ENCODE peak calls at places on chromosomes 7 and 10, in five cellular contexts. One of them, this sample, is unnamed.

GRCh38 chr7:94011714-94012353 is 7.7 kb upstream of the BET1 start:
- DNase-seq in KBM-7: no peak
- DNase-seq in renal cortical epithelial cell: no peak
- DNase-seq in NCI-H1930: no peak
- DNase-seq in kidney tubule cell: no peak
- DNase-seq in this sample: no peak

GRCh38 chr10:7337431-7338171 is 73.2 kb downstream of the SFMBT2 start:
- DNase-seq in KBM-7: peak
- DNase-seq in renal cortical epithelial cell: no peak
- DNase-seq in NCI-H1930: no peak
- DNase-seq in kidney tubule cell: no peak
- DNase-seq in this sample: no peak

GRCh38 chr7:101952355-101953247 is 135.2 kb downstream of the CUX1 start:
- DNase-seq in KBM-7: peak
- DNase-seq in renal cortical epithelial cell: peak
- DNase-seq in NCI-H1930: no peak
- DNase-seq in kidney tubule cell: peak
- DNase-seq in this sample: no peak

GRCh38 chr10:94123253-94123995 is 129.7 kb downstream of the PLCE1 start:
- DNase-seq in KBM-7: no peak
- DNase-seq in renal cortical epithelial cell: peak
- DNase-seq in NCI-H1930: no peak
- DNase-seq in kidney tubule cell: peak
- DNase-seq in this sample: no peak

GRCh38 chr7:99102809-99103690 is 40.9 kb downstream of the SMURF1 start:
- DNase-seq in KBM-7: no peak
- DNase-seq in renal cortical epithelial cell: no peak
- DNase-seq in NCI-H1930: no peak
- DNase-seq in kidney tubule cell: peak
- DNase-seq in this sample: no peak

GRCh38 chr7:142327555-142327954 is 69.7 kb upstream of the PRSS58 start:
- DNase-seq in KBM-7: no peak
- DNase-seq in renal cortical epithelial cell: no peak
- DNase-seq in NCI-H1930: no peak
- DNase-seq in kidney tubule cell: no peak
- DNase-seq in this sample: no peak

GRCh38 chr10:42755028-42755451 is 27.6 kb upstream of the BMS1 start:
- DNase-seq in KBM-7: no peak
- DNase-seq in renal cortical epithelial cell: no peak
- DNase-seq in NCI-H1930: no peak
- DNase-seq in kidney tubule cell: no peak
- DNase-seq in this sample: no peak

GRCh38 chr7:96199421-96199820 is 122.5 kb downstream of the SLC25A13 start:
- DNase-seq in KBM-7: no peak
- DNase-seq in renal cortical epithelial cell: peak
- DNase-seq in NCI-H1930: no peak
- DNase-seq in kidney tubule cell: no peak
- DNase-seq in this sample: no peak

GRCh38 chr7:149409889-149410288 is 51.0 kb downstream of the ZNF777 start:
- DNase-seq in KBM-7: no peak
- DNase-seq in renal cortical epithelial cell: no peak
- DNase-seq in NCI-H1930: no peak
- DNase-seq in kidney tubule cell: no peak
- DNase-seq in this sample: no peak

GRCh38 chr10:88642991-88643390 is 21.3 kb upstream of the LIPF start:
- DNase-seq in KBM-7: no peak
- DNase-seq in renal cortical epithelial cell: peak
- DNase-seq in NCI-H1930: no peak
- DNase-seq in kidney tubule cell: peak
- DNase-seq in this sample: no peak

GRCh38 chr7:134695321-134695860 is 48.7 kb downstream of the BPGM start:
- DNase-seq in KBM-7: no peak
- DNase-seq in renal cortical epithelial cell: no peak
- DNase-seq in NCI-H1930: no peak
- DNase-seq in kidney tubule cell: no peak
- DNase-seq in this sample: no peak

GRCh38 chr10:132471484-132471883 is 66.1 kb upstream of the INPP5A start:
- DNase-seq in KBM-7: no peak
- DNase-seq in renal cortical epithelial cell: no peak
- DNase-seq in NCI-H1930: no peak
- DNase-seq in kidney tubule cell: no peak
- DNase-seq in this sample: no peak

GRCh38 chr10:93072225-93072712 is 1.4 kb upstream of the CYP26A1 start:
- DNase-seq in KBM-7: no peak
- DNase-seq in renal cortical epithelial cell: no peak
- DNase-seq in NCI-H1930: no peak
- DNase-seq in kidney tubule cell: peak
- DNase-seq in this sample: no peak

GRCh38 chr10:59337254-59337653 is 25.1 kb downstream of the FAM13C start:
- DNase-seq in KBM-7: no peak
- DNase-seq in renal cortical epithelial cell: peak
- DNase-seq in NCI-H1930: no peak
- DNase-seq in kidney tubule cell: peak
- DNase-seq in this sample: no peak

GRCh38 chr10:1573981-1574380 is 163.3 kb downstream of the ADARB2 start:
- DNase-seq in KBM-7: no peak
- DNase-seq in renal cortical epithelial cell: no peak
- DNase-seq in NCI-H1930: no peak
- DNase-seq in kidney tubule cell: no peak
- DNase-seq in this sample: no peak

GRCh38 chr10:21529236-21529910 is 3.9 kb upstream of the SKIDA1 start:
- DNase-seq in KBM-7: no peak
- DNase-seq in renal cortical epithelial cell: no peak
- DNase-seq in NCI-H1930: no peak
- DNase-seq in kidney tubule cell: no peak
- DNase-seq in this sample: no peak

GRCh38 chr7:85719981-85720963 is 533.4 kb upstream of the SEMA3D start:
- DNase-seq in KBM-7: peak
- DNase-seq in renal cortical epithelial cell: peak
- DNase-seq in NCI-H1930: no peak
- DNase-seq in kidney tubule cell: peak
- DNase-seq in this sample: peak

GRCh38 chr10:29064665-29065064 is 224.2 kb upstream of the LYZL1 start:
- DNase-seq in KBM-7: no peak
- DNase-seq in renal cortical epithelial cell: peak
- DNase-seq in NCI-H1930: no peak
- DNase-seq in kidney tubule cell: no peak
- DNase-seq in this sample: no peak

GRCh38 chr7:47514818-47515217 is 67.1 kb downstream of the TNS3 start:
- DNase-seq in KBM-7: no peak
- DNase-seq in renal cortical epithelial cell: no peak
- DNase-seq in NCI-H1930: no peak
- DNase-seq in kidney tubule cell: no peak
- DNase-seq in this sample: no peak

GRCh38 chr10:10677479-10677878 is 340.2 kb upstream of the CELF2 start:
- DNase-seq in KBM-7: peak
- DNase-seq in renal cortical epithelial cell: peak
- DNase-seq in NCI-H1930: no peak
- DNase-seq in kidney tubule cell: peak
- DNase-seq in this sample: no peak

GRCh38 chr7:134154581-134155130 is 27.5 kb downstream of the LRGUK start:
- DNase-seq in KBM-7: no peak
- DNase-seq in renal cortical epithelial cell: peak
- DNase-seq in NCI-H1930: no peak
- DNase-seq in kidney tubule cell: peak
- DNase-seq in this sample: no peak

GRCh38 chr10:121043124-121043849 is 192.1 kb downstream of the WDR11 start:
- DNase-seq in KBM-7: no peak
- DNase-seq in renal cortical epithelial cell: no peak
- DNase-seq in NCI-H1930: no peak
- DNase-seq in kidney tubule cell: no peak
- DNase-seq in this sample: no peak

GRCh38 chr7:2175514-2175913 is 57.2 kb downstream of the MAD1L1 start:
- DNase-seq in KBM-7: no peak
- DNase-seq in renal cortical epithelial cell: peak
- DNase-seq in NCI-H1930: no peak
- DNase-seq in kidney tubule cell: peak
- DNase-seq in this sample: no peak

GRCh38 chr7:127844165-127844564 is 187.1 kb downstream of the LRRC4 start:
- DNase-seq in KBM-7: no peak
- DNase-seq in renal cortical epithelial cell: peak
- DNase-seq in NCI-H1930: no peak
- DNase-seq in kidney tubule cell: peak
- DNase-seq in this sample: no peak

GRCh38 chr10:116620423-116621400 is at the start of gene PNLIPRP2:
- DNase-seq in KBM-7: no peak
- DNase-seq in renal cortical epithelial cell: no peak
- DNase-seq in NCI-H1930: no peak
- DNase-seq in kidney tubule cell: no peak
- DNase-seq in this sample: no peak

GRCh38 chr10:132575320-132576201 is 38.0 kb downstream of the INPP5A start:
- DNase-seq in KBM-7: peak
- DNase-seq in renal cortical epithelial cell: peak
- DNase-seq in NCI-H1930: no peak
- DNase-seq in kidney tubule cell: peak
- DNase-seq in this sample: no peak

GRCh38 chr7:125169088-125169487 is 239.5 kb upstream of the POT1 start:
- DNase-seq in KBM-7: no peak
- DNase-seq in renal cortical epithelial cell: no peak
- DNase-seq in NCI-H1930: no peak
- DNase-seq in kidney tubule cell: no peak
- DNase-seq in this sample: no peak

GRCh38 chr10:52703898-52704297 is 68.7 kb downstream of the MBL2 start:
- DNase-seq in KBM-7: no peak
- DNase-seq in renal cortical epithelial cell: no peak
- DNase-seq in NCI-H1930: no peak
- DNase-seq in kidney tubule cell: no peak
- DNase-seq in this sample: no peak

GRCh38 chr7:110612680-110613079 is 478.2 kb upstream of the LRRN3 start:
- DNase-seq in KBM-7: no peak
- DNase-seq in renal cortical epithelial cell: peak
- DNase-seq in NCI-H1930: no peak
- DNase-seq in kidney tubule cell: peak
- DNase-seq in this sample: no peak

GRCh38 chr10:69475433-69475830 is 24.2 kb downstream of the TSPAN15 start:
- DNase-seq in KBM-7: no peak
- DNase-seq in renal cortical epithelial cell: peak
- DNase-seq in NCI-H1930: no peak
- DNase-seq in kidney tubule cell: no peak
- DNase-seq in this sample: no peak

GRCh38 chr10:30038961-30039536 is 20.3 kb downstream of the JCAD start:
- DNase-seq in KBM-7: no peak
- DNase-seq in renal cortical epithelial cell: no peak
- DNase-seq in NCI-H1930: no peak
- DNase-seq in kidney tubule cell: no peak
- DNase-seq in this sample: no peak

GRCh38 chr7:94289071-94289470 is 105.6 kb upstream of the COL1A2 start:
- DNase-seq in KBM-7: peak
- DNase-seq in renal cortical epithelial cell: peak
- DNase-seq in NCI-H1930: peak
- DNase-seq in kidney tubule cell: peak
- DNase-seq in this sample: no peak

GRCh38 chr7:49279886-49280285 is 355.5 kb downstream of the CDC14C start:
- DNase-seq in KBM-7: no peak
- DNase-seq in renal cortical epithelial cell: no peak
- DNase-seq in NCI-H1930: no peak
- DNase-seq in kidney tubule cell: no peak
- DNase-seq in this sample: no peak

GRCh38 chr10:58897708-58898107 is 278.7 kb upstream of the PHYHIPL start:
- DNase-seq in KBM-7: no peak
- DNase-seq in renal cortical epithelial cell: no peak
- DNase-seq in NCI-H1930: no peak
- DNase-seq in kidney tubule cell: no peak
- DNase-seq in this sample: no peak

GRCh38 chr10:71136036-71136690 is 76.2 kb upstream of the UNC5B start:
- DNase-seq in KBM-7: no peak
- DNase-seq in renal cortical epithelial cell: no peak
- DNase-seq in NCI-H1930: no peak
- DNase-seq in kidney tubule cell: no peak
- DNase-seq in this sample: no peak

GRCh38 chr10:28796606-28797512 is 119.5 kb downstream of the BAMBI start:
- DNase-seq in KBM-7: no peak
- DNase-seq in renal cortical epithelial cell: peak
- DNase-seq in NCI-H1930: no peak
- DNase-seq in kidney tubule cell: peak
- DNase-seq in this sample: no peak

GRCh38 chr10:58217612-58218011 is 50.1 kb downstream of the IPMK start:
- DNase-seq in KBM-7: no peak
- DNase-seq in renal cortical epithelial cell: peak
- DNase-seq in NCI-H1930: no peak
- DNase-seq in kidney tubule cell: no peak
- DNase-seq in this sample: no peak

GRCh38 chr7:12030116-12030515 is 181.0 kb upstream of the TMEM106B start:
- DNase-seq in KBM-7: no peak
- DNase-seq in renal cortical epithelial cell: no peak
- DNase-seq in NCI-H1930: no peak
- DNase-seq in kidney tubule cell: peak
- DNase-seq in this sample: no peak

GRCh38 chr10:2851544-2851943 is 215.8 kb upstream of the PFKP start:
- DNase-seq in KBM-7: no peak
- DNase-seq in renal cortical epithelial cell: peak
- DNase-seq in NCI-H1930: no peak
- DNase-seq in kidney tubule cell: no peak
- DNase-seq in this sample: no peak

This sample was measured in omental fat pad.